ENCODE peak calls at places on chromosomes 11 and 22, in four cellular contexts. C is aorta, A is OCI-LY7, H is psoas muscle. Q is an unnamed sample. For H3K4me1, the result is how much of the 10 kb centered on the place peaks cover.

GRCh38 chr11:129694966-129695365 is 120.7 kb upstream of the TMEM45B start:
- DNase-seq in C (no peak), A (no peak), H (no peak), Q (no peak)

GRCh38 chr11:114316980-114317675 is 20.9 kb downstream of the NNMT start:
- DNase-seq in C (no peak), A (no peak), H (no peak), Q (no peak)

GRCh38 chr11:10309163-10310093 is 4.6 kb downstream of the ADM start:
- DNase-seq in C (peak), A (no peak), H (peak), Q (no peak)

GRCh38 chr11:2426826-2427521 is 17.3 kb downstream of the TRPM5 start:
- DNase-seq in C (no peak), A (no peak), H (no peak), Q (no peak)

GRCh38 chr11:128054323-128054910 is 532.9 kb downstream of the ETS1 start:
- DNase-seq in C (no peak), A (no peak), H (no peak), Q (no peak)

GRCh38 chr11:86230196-86230813 is 14.2 kb upstream of the EED start:
- DNase-seq in C (no peak), A (no peak), H (no peak), Q (no peak)

GRCh38 chr11:57323503-57324153 is 1.1 kb downstream of the TNKS1BP1 start:
- DNase-seq in C (no peak), A (no peak), H (peak), Q (no peak)

GRCh38 chr22:36743591-36744412 is 32.1 kb downstream of the IFT27 start:
- DNase-seq in C (no peak), A (no peak), H (no peak), Q (peak)

GRCh38 chr11:9280655-9281301 is 15.6 kb upstream of the DENND5A start:
- DNase-seq in C (no peak), A (peak), H (no peak), Q (no peak)

GRCh38 chr11:94786264-94787126 is 18.3 kb downstream of the AMOTL1 start:
- DNase-seq in C (no peak), A (peak), H (no peak), Q (no peak)

GRCh38 chr11:10628506-10629236 is 60.2 kb upstream of the LYVE1 start:
- DNase-seq in C (no peak), A (peak), H (no peak), Q (no peak)

GRCh38 chr22:18114976-18115652 is 4.5 kb downstream of the TUBA8 start:
- DNase-seq in C (peak), A (no peak), H (no peak), Q (no peak)

GRCh38 chr11:82791779-82792178 is 58.1 kb upstream of the FAM181B start:
- DNase-seq in C (no peak), A (no peak), H (no peak), Q (no peak)

GRCh38 chr11:10118830-10119229 is 175.2 kb downstream of the SBF2 start:
- DNase-seq in C (no peak), A (no peak), H (no peak), Q (no peak)

GRCh38 chr11:83008581-83008923 is 63.1 kb downstream of the RAB30 start:
- DNase-seq in C (no peak), A (no peak), H (no peak), Q (no peak)

DNA sequence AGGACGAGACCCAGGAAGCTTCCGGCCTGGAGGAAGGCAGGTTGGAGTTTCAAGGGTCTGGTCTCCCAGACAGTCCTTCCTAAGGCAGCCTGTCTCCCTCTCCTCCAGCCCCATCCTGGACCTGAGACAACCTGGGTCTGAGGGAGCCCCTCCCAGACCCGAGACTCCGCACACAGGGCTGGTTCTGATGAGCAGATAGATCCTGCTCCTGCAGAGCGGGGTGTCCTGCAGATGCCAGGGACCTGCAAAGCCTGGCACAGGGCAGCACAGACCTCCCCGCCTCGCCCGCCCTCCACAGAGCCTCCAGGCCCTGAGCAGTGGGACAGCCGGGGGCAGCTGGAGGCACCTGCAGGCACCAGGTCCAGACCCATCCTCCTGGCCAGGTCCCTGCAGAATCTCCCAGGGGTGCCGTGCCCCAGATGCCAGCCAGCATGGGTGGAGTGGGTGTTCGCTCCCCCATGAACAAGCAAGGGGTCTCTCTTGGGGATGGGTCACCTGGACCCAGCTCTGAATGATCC is 7.8 kb downstream of the PIM3 start:
- DNase-seq in C (no peak), A (no peak), H (peak), Q (peak)
- H3K4me1 ChIP-seq in C (under half), A (under half), H (half or more), Q (half or more)

DNA sequence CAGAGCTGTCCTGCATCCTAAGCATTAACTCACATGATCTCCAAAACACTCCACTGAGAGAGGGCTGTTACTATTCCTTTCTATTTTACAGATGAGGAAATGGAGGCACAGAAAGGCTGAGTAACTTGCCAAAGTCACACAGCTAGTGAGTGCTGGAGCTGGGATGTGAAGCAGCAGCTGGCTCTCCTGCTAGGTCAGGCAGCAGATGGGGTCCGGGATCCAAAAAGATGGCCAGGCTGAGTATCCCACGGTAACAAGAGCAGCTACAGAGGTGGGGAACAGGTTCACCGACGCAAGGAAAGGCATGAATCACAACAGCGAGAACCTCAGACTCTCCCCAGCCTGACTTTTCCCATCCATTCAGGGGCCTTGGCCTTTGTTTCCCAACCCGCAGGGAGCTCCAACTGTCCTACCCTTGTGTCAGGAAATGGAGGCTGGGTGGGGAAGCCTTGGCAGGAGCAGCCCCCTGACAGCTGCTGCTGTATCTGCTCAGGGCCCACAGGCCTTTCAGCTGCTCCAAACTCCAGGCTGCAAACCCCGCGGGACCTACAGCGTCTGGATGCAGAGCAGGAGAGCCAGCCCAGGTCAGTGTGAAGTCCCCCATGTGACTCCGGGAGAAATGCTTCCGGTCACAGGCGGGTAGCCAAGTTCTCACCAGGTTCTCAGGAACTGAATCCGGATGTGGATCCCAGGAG is 29.5 kb downstream of the DKK3 start:
- DNase-seq in C (no peak), A (no peak), H (peak), Q (no peak)
- H3K4me1 ChIP-seq in C (under half), A (under half), H (under half), Q (half or more)

GRCh38 chr11:14045417-14045816 is 82.9 kb downstream of the SPON1 start:
- DNase-seq in C (no peak), A (no peak), H (no peak), Q (no peak)
- H3K4me1 ChIP-seq in C (under half), A (under half), H (under half), Q (under half)

GRCh38 chr11:403761-404431 is 9.9 kb downstream of the PKP3 start:
- DNase-seq in C (no peak), A (no peak), H (peak), Q (peak)
- H3K4me1 ChIP-seq in C (under half), A (under half), H (under half), Q (under half)